ENCODE peak calls at places on chromosomes 7 and 10, in ten cellular contexts. U is HCT116, N is spleen, B is stomach, I is sigmoid colon, J is Panc1, O is vagina, V is GM23338, Y is SK-N-SH, Q is HepG2. K is an unnamed sample.

GRCh38 chr10:67115972-67116371 is 190.1 kb downstream of the LRRTM3 start:
- DNase-seq in Q (no peak), N (no peak), Y (no peak), V (no peak), U (peak; percentile 51), I (no peak), J (no peak), O (no peak), B (no peak), K (no peak)

GRCh38 chr10:28947209-28947608 is 269.9 kb downstream of the BAMBI start:
- DNase-seq in V (no peak), Q (no peak), O (no peak), I (no peak), U (no peak), J (no peak), Y (no peak), N (no peak), B (no peak), K (no peak)

GRCh38 chr7:64312826-64313225 is 935 bp upstream of the ZNF736 start:
- DNase-seq in V (no peak), U (no peak), I (no peak), Q (no peak), O (no peak), N (no peak), Y (no peak), B (no peak), J (no peak), K (no peak)

GRCh38 chr7:30907527-30908267 is 4.0 kb upstream of the AQP1 start:
- DNase-seq in N (no peak), U (no peak), J (no peak), B (no peak), Y (no peak), V (no peak), I (no peak), Q (no peak), O (no peak), K (no peak)

GRCh38 chr7:10973942-10974716 is 457 bp downstream of the PHF14 start:
- DNase-seq in B (peak; percentile 28), Q (peak; percentile 12), U (no peak), V (peak; percentile 65), Y (peak; percentile 83), O (no peak), J (no peak), I (no peak), N (peak; percentile 89), K (no peak)

GRCh38 chr7:132518102-132518838 is 58.0 kb downstream of the PLXNA4 start:
- DNase-seq in Q (peak; percentile 20), Y (peak; percentile 52), I (no peak), V (peak; percentile 83), N (no peak), B (no peak), O (no peak), U (peak; percentile 29), J (peak; percentile 8), K (no peak)

GRCh38 chr7:36129048-36129534 is 24.0 kb upstream of the EEPD1 start:
- DNase-seq in Q (peak; percentile 48), N (no peak), B (peak; percentile 64), V (no peak), I (no peak), Y (no peak), J (peak; percentile 82), O (no peak), U (no peak), K (peak; percentile 87)

GRCh38 chr7:90621892-90622182 is 25.7 kb downstream of the CDK14 start:
- DNase-seq in I (no peak), V (peak; percentile 57), Q (no peak), N (no peak), J (no peak), Y (no peak), O (no peak), B (no peak), U (no peak), K (no peak)

GRCh38 chr7:20514364-20514763 is 101.1 kb upstream of the ABCB5 start:
- DNase-seq in U (no peak), V (no peak), O (no peak), B (peak; percentile 42), N (no peak), Q (no peak), I (peak; percentile 68), Y (peak; percentile 58), J (no peak), K (no peak)
- TF ChIP-seq POLR2AphosphoS5 in U (no peak), V (no peak), O (no peak), B (no peak), N (no peak), Q (no peak), I (no peak), Y (peak; percentile 48), J (no peak), K (no peak)

DNA sequence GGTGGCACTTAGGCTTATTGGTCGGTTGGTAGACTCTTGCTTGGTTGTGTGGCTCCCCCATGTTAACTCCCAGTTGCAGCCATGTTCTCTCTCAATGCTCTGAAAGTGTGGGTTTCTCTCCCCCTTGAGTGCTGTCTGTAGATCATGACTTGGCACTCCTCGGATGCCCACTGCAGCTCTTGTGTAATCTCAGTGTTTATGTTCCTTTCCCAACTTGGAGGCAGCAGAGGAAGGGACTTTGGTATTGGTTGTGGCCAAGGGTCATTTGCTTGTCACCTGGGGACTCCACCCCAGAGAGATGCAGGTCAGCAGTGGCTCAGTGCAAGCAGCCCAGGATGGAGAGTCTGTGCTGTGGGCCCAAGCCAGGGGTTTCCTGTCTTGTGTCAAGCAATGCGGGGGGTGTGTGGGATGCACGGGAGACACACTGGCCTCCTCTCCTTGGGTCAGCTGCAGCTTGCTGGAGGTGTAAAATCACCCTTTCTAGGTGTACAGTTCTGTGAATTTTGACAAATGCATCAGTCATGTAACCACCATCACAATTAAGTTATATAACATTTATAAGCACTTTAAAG is 36.9 kb downstream of the PIK3CG start:
- DNase-seq in V (no peak), O (no peak), B (no peak), Q (no peak), J (no peak), I (no peak), N (no peak), Y (no peak), U (no peak), K (no peak)
- H3K4me1 ChIP-seq in V (peaks cover 30% of the 10 kb centered on the region), O (no peaks in the 10 kb centered on the region), B (no peaks in the 10 kb centered on the region), Q (no peaks in the 10 kb centered on the region), J (no peaks in the 10 kb centered on the region), I (no peaks in the 10 kb centered on the region), N (no peaks in the 10 kb centered on the region), Y (no peaks in the 10 kb centered on the region), U (no peaks in the 10 kb centered on the region), K (no peaks in the 10 kb centered on the region)

GRCh38 chr7:157347217-157347904 is 10.6 kb downstream of the DNAJB6 start:
- DNase-seq in O (no peak), V (no peak), N (no peak), Q (no peak), U (peak; percentile 49), I (peak; percentile 90), B (no peak), Y (no peak), J (no peak), K (no peak)
- TF ChIP-seq POLR2AphosphoS5 in O (peak; percentile 86), V (no peak), N (no peak), Q (no peak), U (no peak), I (peak; percentile 79), B (peak; percentile 21), Y (peak; percentile 6), J (no peak), K (no peak)

GRCh38 chr10:113056468-113057021 is 106.5 kb downstream of the TCF7L2 start:
- DNase-seq in B (no peak), I (no peak), U (no peak), Q (no peak), J (no peak), N (no peak), Y (no peak), V (no peak), O (no peak), K (no peak)
- H3K4me1 ChIP-seq in B (peaks cover 97% of the 10 kb centered on the region), I (peaks cover 84% of the 10 kb centered on the region), U (peaks cover 61% of the 10 kb centered on the region), Q (peaks cover 57% of the 10 kb centered on the region), J (peaks cover 90% of the 10 kb centered on the region), N (peaks cover 20% of the 10 kb centered on the region), Y (peaks cover 62% of the 10 kb centered on the region), V (peaks cover 94% of the 10 kb centered on the region), O (peaks cover 75% of the 10 kb centered on the region), K (peaks cover 77% of the 10 kb centered on the region)

DNA sequence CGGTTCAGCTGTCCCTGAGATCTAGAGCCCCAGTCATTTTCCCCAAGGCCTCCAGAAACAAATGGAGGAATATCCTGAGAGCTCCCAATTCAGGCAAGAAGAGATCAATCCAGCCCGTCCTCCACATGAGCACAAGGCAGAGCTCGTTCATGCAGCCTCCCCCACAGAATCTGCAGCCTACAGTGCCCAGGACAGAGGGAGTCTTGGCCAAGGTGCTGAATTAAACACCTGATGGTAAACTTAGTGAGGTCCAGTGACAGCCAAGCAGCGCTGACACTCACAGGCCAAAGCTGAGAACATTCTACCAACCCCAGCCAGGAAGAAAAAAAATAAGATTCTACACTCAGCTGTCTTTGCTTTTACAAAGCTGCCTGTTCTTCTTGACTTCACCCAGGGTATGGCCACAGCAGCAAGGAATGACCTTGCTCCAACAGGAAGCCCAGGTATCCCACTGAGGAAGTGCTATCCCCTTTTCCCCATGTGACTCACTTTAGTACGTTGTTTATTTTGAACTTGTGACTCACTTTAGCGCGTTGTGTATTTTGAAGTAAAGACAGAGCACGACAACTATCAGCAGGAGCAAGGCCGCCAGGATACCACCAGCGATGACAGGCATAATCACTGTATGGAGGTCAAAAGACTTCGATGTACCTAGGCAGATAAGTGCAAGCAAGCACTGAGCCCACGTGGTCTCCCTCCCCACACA is 4.4 kb upstream of the CUZD1 start:
- DNase-seq in Y (no peak), N (no peak), Q (no peak), I (no peak), J (no peak), O (no peak), V (no peak), B (no peak), U (no peak), K (no peak)
- TF ChIP-seq POLR2AphosphoS5 in Y (no peak), N (no peak), Q (no peak), I (no peak), J (no peak), O (no peak), V (no peak), B (no peak), U (no peak), K (no peak)

GRCh38 chr7:122316467-122317394 is 12.2 kb upstream of the FEZF1 start:
- DNase-seq in U (no peak), V (peak; percentile 73), O (no peak), N (no peak), Y (no peak), Q (peak; percentile 29), J (no peak), I (no peak), B (no peak), K (no peak)
- H3K4me1 ChIP-seq in U (no peaks in the 10 kb centered on the region), V (peaks cover 39% of the 10 kb centered on the region), O (peaks cover 15% of the 10 kb centered on the region), N (peaks cover 6% of the 10 kb centered on the region), Y (peaks cover 5% of the 10 kb centered on the region), Q (peaks cover 15% of the 10 kb centered on the region), J (peaks cover 3% of the 10 kb centered on the region), I (peaks cover 17% of the 10 kb centered on the region), B (peaks cover 28% of the 10 kb centered on the region), K (peaks cover 18% of the 10 kb centered on the region)

GRCh38 chr7:80771523-80771922 is 133.1 kb downstream of the CD36 start:
- DNase-seq in Q (no peak), J (no peak), I (no peak), O (no peak), N (no peak), U (no peak), B (no peak), V (peak; percentile 4), Y (peak; percentile 39), K (no peak)
- TF ChIP-seq POLR2AphosphoS5 in Q (no peak), J (no peak), I (no peak), O (no peak), N (no peak), U (no peak), B (no peak), V (no peak), Y (no peak), K (no peak)

GRCh38 chr7:129612112-129613015 is 844 bp downstream of the NRF1 start:
- DNase-seq in N (peak; percentile 90), Q (no peak), U (no peak), B (peak; percentile 50), Y (peak; percentile 66), J (no peak), V (peak; percentile 40), I (peak; percentile 88), O (no peak), K (peak; percentile 81)
- H3K4me1 ChIP-seq in N (peaks cover 34% of the 10 kb centered on the region), Q (peaks cover 63% of the 10 kb centered on the region), U (peaks cover 6% of the 10 kb centered on the region), B (peaks cover 68% of the 10 kb centered on the region), Y (peaks cover 25% of the 10 kb centered on the region), J (peaks cover 17% of the 10 kb centered on the region), V (peaks cover 32% of the 10 kb centered on the region), I (peaks cover 32% of the 10 kb centered on the region), O (peaks cover 60% of the 10 kb centered on the region), K (peaks cover 46% of the 10 kb centered on the region)